ENCODE peak calls at places on chromosomes 13 and 19, in nine cellular contexts. L is DND-41; X is AG04450; A is MM.1S; N is fibroblast of lung; P is breast epithelium; B is CD8-positive, alpha-beta T cell; G is heart left ventricle; T is A549. E is an unnamed sample.
A peak's percentile ranks its signal among the peaks of the same experiment; 100 is the strongest.

GRCh38 chr19:17794412-17794730 is 567 bp upstream of the B3GNT3 start:
- DNase-seq in L (no peak), X (no peak), A (no peak), N (no peak), P (no peak), B (no peak), G (no peak), T (no peak), E (no peak)

GRCh38 chr13:92716749-92717148 is 509.9 kb upstream of the GPC6 start:
- DNase-seq in L (no peak), X (no peak), A (no peak), N (peak; percentile 21), P (no peak), B (no peak), G (no peak), T (no peak), E (no peak)

GRCh38 chr13:110911880-110912279 is 3.0 kb downstream of the ANKRD10 start:
- DNase-seq in L (no peak), X (no peak), A (no peak), N (peak; percentile 41), P (no peak), B (no peak), G (no peak), T (no peak), E (no peak)

GRCh38 chr19:19737559-19738332 is 4.8 kb upstream of the ZNF14 start:
- DNase-seq in L (no peak), X (no peak), A (no peak), N (no peak), P (no peak), B (no peak), G (no peak), T (no peak), E (no peak)

GRCh38 chr19:49570138-49570856 is 10.1 kb downstream of the NOSIP start:
- DNase-seq in L (peak; percentile 78), X (peak; percentile 73), A (peak; percentile 84), N (peak; percentile 71), P (no peak), B (peak; percentile 62), G (peak; percentile 59), T (peak; percentile 92), E (no peak)

GRCh38 chr19:10899171-10899653 is 27.9 kb downstream of the CARM1 start:
- DNase-seq in L (no peak), X (no peak), A (no peak), N (no peak), P (peak; percentile 94), B (no peak), G (peak; percentile 50), T (no peak), E (no peak)

GRCh38 chr13:93715866-93716265 is 489.3 kb downstream of the GPC6 start:
- DNase-seq in L (no peak), X (no peak), A (no peak), N (no peak), P (no peak), B (no peak), G (no peak), T (no peak), E (no peak)

GRCh38 chr19:1370579-1371361 is 12.9 kb upstream of the NDUFS7 start:
- DNase-seq in L (no peak), X (no peak), A (no peak), N (no peak), P (no peak), B (no peak), G (no peak), T (no peak), E (no peak)

GRCh38 chr13:102548811-102549210 is 48.0 kb upstream of the TPP2 start:
- DNase-seq in L (no peak), X (no peak), A (no peak), N (no peak), P (no peak), B (no peak), G (no peak), T (no peak), E (no peak)

GRCh38 chr19:8612807-8613171 is 2.3 kb upstream of the ADAMTS10 start:
- DNase-seq in L (no peak), X (no peak), A (no peak), N (peak; percentile 31), P (no peak), B (no peak), G (no peak), T (no peak), E (no peak)

GRCh38 chr19:10271543-10272086 is 695 bp downstream of the ICAM1 start:
- DNase-seq in L (no peak), X (no peak), A (no peak), N (no peak), P (no peak), B (no peak), G (no peak), T (no peak), E (no peak)

GRCh38 chr19:50858896-50859295 is 4.2 kb downstream of the KLK3 start:
- DNase-seq in L (no peak), X (no peak), A (no peak), N (no peak), P (no peak), B (no peak), G (no peak), T (no peak), E (no peak)

GRCh38 chr13:45812599-45813372 is 38.8 kb downstream of the SIAH3 start:
- DNase-seq in L (no peak), X (no peak), A (no peak), N (no peak), P (no peak), B (no peak), G (no peak), T (no peak), E (no peak)

GRCh38 chr13:110642291-110642981 is 27.1 kb downstream of the NAXD start:
- DNase-seq in L (no peak), X (no peak), A (no peak), N (no peak), P (no peak), B (no peak), G (no peak), T (no peak), E (no peak)

GRCh38 chr13:106109391-106109791 is 426.1 kb downstream of the EFNB2 start:
- DNase-seq in L (no peak), X (no peak), A (no peak), N (peak; percentile 69), P (no peak), B (no peak), G (no peak), T (no peak), E (no peak)

GRCh38 chr19:2577722-2578335 is 101.9 kb downstream of the GADD45B start:
- DNase-seq in L (no peak), X (no peak), A (no peak), N (no peak), P (peak; percentile 47), B (no peak), G (no peak), T (no peak), E (no peak)

GRCh38 chr13:94389544-94390351 is 89.7 kb downstream of the DCT start:
- DNase-seq in L (no peak), X (no peak), A (no peak), N (no peak), P (no peak), B (no peak), G (no peak), T (no peak), E (no peak)

GRCh38 chr13:81872581-81872980 is 1531.7 kb upstream of the SPRY2 start:
- DNase-seq in L (no peak), X (no peak), A (peak; percentile 30), N (no peak), P (no peak), B (no peak), G (no peak), T (peak; percentile 14), E (no peak)

GRCh38 chr19:5767949-5768348 is 16.6 kb downstream of the PRR22 start:
- DNase-seq in L (no peak), X (no peak), A (no peak), N (no peak), P (no peak), B (no peak), G (no peak), T (no peak), E (no peak)

GRCh38 chr19:54882758-54883157 is 8.7 kb downstream of the FCAR start:
- DNase-seq in L (peak; percentile 17), X (no peak), A (peak; percentile 86), N (no peak), P (no peak), B (no peak), G (no peak), T (peak; percentile 24), E (no peak)
- TF ChIP-seq CTCF in L (peak; percentile 18), X (no peak), A (peak; percentile 52), N (no peak), P (no peak), B (no peak), G (no peak), T (no peak), E (no peak)

DNA sequence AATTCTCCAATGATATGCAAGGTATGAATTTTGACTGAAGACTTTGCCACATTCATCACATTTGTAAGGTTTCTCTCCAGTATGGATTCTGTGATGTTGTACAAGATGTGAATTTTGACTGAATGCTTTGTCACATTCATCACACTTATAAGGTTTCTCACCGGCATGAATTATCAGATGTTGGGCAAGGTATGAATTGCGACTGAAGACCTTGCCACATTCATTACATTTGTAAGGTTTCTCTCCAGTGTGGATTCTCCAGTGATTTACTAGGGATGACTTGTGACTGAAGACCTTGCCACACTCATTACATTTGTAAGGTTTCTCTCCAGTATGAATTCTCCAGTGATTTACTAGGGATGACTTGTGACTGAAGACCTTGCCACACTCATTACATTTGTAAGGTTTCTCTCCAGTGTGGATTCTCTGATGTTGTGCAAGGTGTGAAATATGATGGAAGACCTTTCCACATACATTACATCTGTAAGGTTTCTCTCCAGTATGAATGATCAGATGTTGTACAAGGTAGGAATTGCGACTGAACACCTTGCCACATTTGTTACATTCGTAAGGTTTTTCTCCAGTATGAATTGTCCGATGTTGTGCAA is 24.8 kb downstream of the ZNF83 start:
- DNase-seq in L (no peak), X (no peak), A (no peak), N (no peak), P (no peak), B (no peak), G (no peak), T (no peak), E (no peak)
- H3K9me3 ChIP-seq in L (no peaks in the 10 kb centered on the region), X (peaks cover 54% of the 10 kb centered on the region), A (no peaks in the 10 kb centered on the region), N (no peaks in the 10 kb centered on the region), P (peaks cover 24% of the 10 kb centered on the region), B (peaks cover 33% of the 10 kb centered on the region), G (peaks cover 4% of the 10 kb centered on the region), T (peaks cover 82% of the 10 kb centered on the region), E (peaks cover 72% of the 10 kb centered on the region)

GRCh38 chr19:48252625-48253024 is 3.1 kb downstream of the CARD8 start:
- DNase-seq in L (no peak), X (no peak), A (no peak), N (no peak), P (no peak), B (no peak), G (no peak), T (no peak), E (no peak)
- H3K27ac ChIP-seq in L (no peak overlapping the region), X (no peak overlapping the region), A (no peak overlapping the region), N (no peak overlapping the region), P (no peak overlapping the region), B (no peak overlapping the region), G (no peak overlapping the region), T (no peak overlapping the region), E (no peak overlapping the region)

DNA sequence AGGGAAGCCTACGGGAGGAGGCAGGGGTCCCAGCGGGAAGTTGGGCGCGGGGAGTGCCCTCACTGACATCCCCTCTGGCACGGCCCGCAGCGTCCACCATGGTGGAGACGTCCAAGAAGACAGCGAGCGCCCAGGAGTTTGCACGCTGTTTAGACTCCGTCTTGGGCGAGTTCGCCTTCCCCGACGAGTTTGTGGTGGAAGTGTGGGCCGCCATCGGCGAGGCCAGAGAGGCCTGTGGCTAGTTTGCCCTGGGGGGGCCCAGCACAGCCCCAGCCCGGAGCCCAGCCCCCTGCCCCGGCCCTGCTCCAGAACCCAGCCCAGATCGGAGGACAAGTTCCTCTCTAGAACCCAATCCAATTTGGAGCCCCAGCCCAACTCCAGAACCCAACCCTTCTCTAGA is 4.7 kb downstream of the GIPC3 start:
- DNase-seq in L (no peak), X (no peak), A (no peak), N (no peak), P (no peak), B (no peak), G (no peak), T (no peak), E (no peak)
- TF ChIP-seq CTCF in L (no peak), X (no peak), A (no peak), N (no peak), P (no peak), B (no peak), G (no peak), T (no peak), E (no peak)

E was measured in CD4-positive, alpha-beta T cell.